ENCODE peak calls at places on chromosomes 12 and 14, in four cellular contexts. W is right cardiac atrium, Y is heart left ventricle, O is cardiac muscle cell. L is an unnamed sample. For H3K9me3, the result is how much of the 10 kb centered on the place peaks cover.

GRCh38 chr12:76883151-76883550 is 4.3 kb upstream of the CSRP2 start:
- DNase-seq in O (peak), W (no peak), Y (no peak), L (no peak)

GRCh38 chr14:37545174-37545573 is 49.9 kb downstream of the FOXA1 start:
- DNase-seq in Y (no peak), W (no peak), O (no peak), L (no peak)

GRCh38 chr14:71438684-71439083 is 493.5 kb upstream of the RGS6 start:
- DNase-seq in Y (no peak), O (peak), W (no peak), L (peak)

GRCh38 chr12:87556985-87557384 is 472.2 kb downstream of the C12orf50 start:
- DNase-seq in Y (no peak), O (no peak), W (no peak), L (no peak)

GRCh38 chr12:92535961-92536360 is 166.8 kb upstream of the PLEKHG7 start:
- DNase-seq in O (no peak), W (no peak), Y (no peak), L (no peak)

GRCh38 chr14:58133739-58134138 is 18.3 kb downstream of the ARMH4 start:
- DNase-seq in Y (no peak), O (peak), W (no peak), L (no peak)

GRCh38 chr12:27233814-27234213 is 10.3 kb upstream of the STK38L start:
- DNase-seq in W (no peak), O (no peak), Y (no peak), L (no peak)

GRCh38 chr14:61472801-61473376 is 151.5 kb downstream of the PRKCH start:
- DNase-seq in Y (no peak), O (peak), W (no peak), L (no peak)

GRCh38 chr12:10331642-10332239 is 24.1 kb downstream of the KLRD1 start:
- DNase-seq in W (no peak), O (peak), Y (no peak), L (peak)

GRCh38 chr12:31117203-31118011 is 43.7 kb downstream of the DDX11 start:
- DNase-seq in W (peak), Y (no peak), O (peak), L (peak)

GRCh38 chr12:28108599-28108998 is 81.7 kb upstream of the CCDC91 start:
- DNase-seq in Y (no peak), O (peak), W (no peak), L (no peak)

GRCh38 chr12:15644700-15645099 is 144.5 kb downstream of the EPS8 start:
- DNase-seq in O (no peak), W (no peak), Y (no peak), L (no peak)

GRCh38 chr12:19642305-19642704 is 203.0 kb downstream of the AEBP2 start:
- DNase-seq in Y (no peak), W (no peak), O (no peak), L (peak)

GRCh38 chr12:19031032-19031431 is 98.5 kb upstream of the PLEKHA5 start:
- DNase-seq in Y (no peak), O (peak), W (no peak), L (peak)

GRCh38 chr12:6724409-6724797 is 557 bp downstream of the COPS7A start:
- DNase-seq in W (no peak), O (no peak), Y (no peak), L (no peak)

GRCh38 chr12:64105026-64105425 is 117.1 kb downstream of the KICS2 start:
- DNase-seq in W (no peak), Y (no peak), O (no peak), L (no peak)

GRCh38 chr14:62029569-62029924 is 267.3 kb downstream of the SNAPC1 start:
- DNase-seq in Y (no peak), W (no peak), O (no peak), L (no peak)

GRCh38 chr12:110862331-110862730 is 15.5 kb downstream of the CCDC63 start:
- DNase-seq in Y (no peak), O (no peak), W (no peak), L (no peak)

GRCh38 chr12:113879658-113880057 is 86.5 kb downstream of the RBM19 start:
- DNase-seq in W (no peak), O (no peak), Y (no peak), L (no peak)
- H3K27ac ChIP-seq in W (no peak), O (no peak), Y (no peak), L (no peak)

DNA sequence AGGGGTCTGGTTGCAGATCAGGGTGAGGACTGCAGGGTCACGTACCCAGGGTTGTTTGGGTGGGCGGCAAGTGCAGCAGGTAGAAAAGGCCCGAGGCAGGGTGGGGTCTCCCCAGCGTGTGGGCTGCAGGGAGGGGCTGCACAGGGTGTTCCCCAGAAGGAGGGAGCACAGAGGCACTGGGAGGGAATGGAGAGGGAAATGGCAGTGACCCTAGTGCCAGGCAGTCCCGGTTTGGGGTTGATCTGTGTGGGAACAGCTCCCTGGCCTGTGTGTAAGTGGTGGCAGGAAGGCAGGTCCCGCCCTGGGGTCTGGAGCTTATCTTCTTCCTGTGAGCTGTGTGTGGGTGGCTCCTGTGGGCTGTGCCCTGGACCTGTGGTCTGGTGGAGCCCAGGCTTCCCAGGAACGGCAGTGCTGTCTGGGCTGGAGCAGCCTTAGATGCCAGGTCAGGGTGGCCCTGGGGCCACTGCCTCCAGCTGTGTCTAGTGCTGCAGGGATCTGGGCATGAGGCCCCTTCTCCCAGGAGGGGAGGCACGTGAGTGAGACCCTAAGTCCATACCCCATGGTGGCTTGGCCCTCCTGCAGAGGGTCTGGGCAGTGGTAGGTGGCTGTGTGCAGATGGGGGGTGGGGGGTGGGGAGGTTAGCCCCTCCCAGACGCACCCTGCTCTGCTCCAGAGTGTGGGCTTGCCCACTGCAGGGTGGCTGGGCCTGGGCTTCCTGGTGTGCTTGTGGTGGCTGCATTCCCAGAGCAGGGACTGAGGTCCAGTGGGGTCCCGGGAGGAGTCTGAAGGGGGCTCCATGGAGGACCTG is 363.5 kb downstream of the TMEM121 start:
- DNase-seq in Y (peak), O (no peak), W (peak), L (no peak)
- H3K9me3 ChIP-seq in Y (under half), O (under half), W (under half), L (under half)

GRCh38 chr14:94591073-94591472 is 9.8 kb downstream of the SERPINA5 start:
- DNase-seq in Y (no peak), O (no peak), W (no peak), L (no peak)

GRCh38 chr14:94593376-94593748 is 12.1 kb downstream of the SERPINA5 start:
- DNase-seq in W (no peak), O (no peak), Y (no peak), L (no peak)

GRCh38 chr14:94591871-94592270 is 10.6 kb downstream of the SERPINA5 start:
- DNase-seq in Y (no peak), W (no peak), O (no peak), L (no peak)

GRCh38 chr14:94593749-94594431 is 12.7 kb downstream of the SERPINA5 start:
- DNase-seq in O (no peak), Y (no peak), W (no peak), L (no peak)

GRCh38 chr14:94592457-94592856 is 11.2 kb downstream of the SERPINA5 start:
- DNase-seq in W (no peak), Y (no peak), O (no peak), L (no peak)
- H3K27ac ChIP-seq in W (no peak), Y (no peak), O (no peak), L (no peak)

GRCh38 chr14:55936691-55937090 is 181.5 kb upstream of the PELI2 start:
- DNase-seq in O (peak), W (no peak), Y (no peak), L (no peak)
- H3K9me3 ChIP-seq in O (under half), W (under half), Y (under half), L (under half)

DNA sequence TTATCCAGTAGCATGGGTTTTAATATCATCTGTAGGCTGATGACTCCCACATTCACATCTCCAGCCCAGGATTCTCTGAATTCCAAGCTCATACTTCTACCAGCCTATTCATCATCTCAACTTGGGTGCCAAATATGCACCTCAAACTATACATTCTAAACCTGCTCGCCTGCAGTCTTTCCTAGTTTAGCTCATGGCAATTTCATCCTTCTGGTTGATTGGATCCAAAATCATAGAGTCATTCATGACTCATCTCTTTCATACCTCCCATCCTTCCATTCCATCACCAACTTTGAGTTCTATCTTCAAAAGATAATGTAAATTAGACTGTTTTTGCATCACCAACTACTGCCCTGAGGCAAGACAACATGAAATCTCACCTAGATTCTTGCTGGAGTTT is 99.7 kb upstream of the EGLN3 start:
- DNase-seq in O (no peak), Y (no peak), W (no peak), L (no peak)
- H3K27ac ChIP-seq in O (no peak), Y (no peak), W (no peak), L (no peak)

DNA sequence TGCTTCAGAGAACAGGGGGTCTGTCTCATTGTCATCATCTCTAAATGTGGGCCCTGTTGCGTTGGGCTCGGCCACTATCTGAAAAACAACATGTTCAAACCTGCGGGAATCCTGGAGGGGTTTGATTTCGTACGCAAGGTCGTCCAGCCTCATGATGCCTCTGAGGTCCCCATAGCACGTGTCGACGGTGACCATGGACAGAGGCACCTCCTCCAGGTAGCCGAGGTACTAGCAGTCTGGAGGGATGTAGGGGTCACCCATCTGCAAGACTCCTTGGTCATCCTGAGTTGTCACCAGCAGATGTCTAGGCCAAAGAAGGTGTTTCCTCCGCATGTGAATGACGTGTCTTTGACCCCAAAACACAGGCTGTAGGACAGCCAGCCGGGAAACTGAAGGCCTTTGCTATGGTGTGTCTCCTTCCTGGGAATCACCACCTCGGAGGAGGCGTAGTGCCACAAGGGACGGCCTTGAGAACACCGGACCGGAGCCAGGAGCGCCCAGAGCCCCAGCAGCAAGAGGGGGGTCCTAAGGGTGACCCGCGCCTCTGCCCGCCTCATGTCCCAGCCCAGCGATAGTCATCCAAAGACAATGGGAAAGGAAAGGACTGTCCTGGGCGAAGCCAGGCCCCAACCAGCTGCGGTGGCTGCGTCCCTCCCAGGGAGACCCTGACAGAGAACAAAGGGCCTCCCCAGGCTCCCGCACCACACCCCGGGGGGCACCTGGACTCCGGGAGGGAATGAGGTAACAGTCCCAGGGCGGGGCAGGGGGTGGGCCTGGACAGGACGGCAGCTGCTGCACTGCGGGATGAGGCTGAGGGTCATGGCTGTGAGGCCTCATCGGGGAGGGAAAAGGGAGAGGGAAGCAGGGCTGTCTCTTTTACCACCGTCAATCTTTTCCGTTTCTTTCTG is 445.5 kb downstream of the TMEM121 start:
- DNase-seq in O (no peak), Y (no peak), W (no peak), L (no peak)
- H3K9me3 ChIP-seq in O (under half), Y (under half), W (under half), L (under half)

DNA sequence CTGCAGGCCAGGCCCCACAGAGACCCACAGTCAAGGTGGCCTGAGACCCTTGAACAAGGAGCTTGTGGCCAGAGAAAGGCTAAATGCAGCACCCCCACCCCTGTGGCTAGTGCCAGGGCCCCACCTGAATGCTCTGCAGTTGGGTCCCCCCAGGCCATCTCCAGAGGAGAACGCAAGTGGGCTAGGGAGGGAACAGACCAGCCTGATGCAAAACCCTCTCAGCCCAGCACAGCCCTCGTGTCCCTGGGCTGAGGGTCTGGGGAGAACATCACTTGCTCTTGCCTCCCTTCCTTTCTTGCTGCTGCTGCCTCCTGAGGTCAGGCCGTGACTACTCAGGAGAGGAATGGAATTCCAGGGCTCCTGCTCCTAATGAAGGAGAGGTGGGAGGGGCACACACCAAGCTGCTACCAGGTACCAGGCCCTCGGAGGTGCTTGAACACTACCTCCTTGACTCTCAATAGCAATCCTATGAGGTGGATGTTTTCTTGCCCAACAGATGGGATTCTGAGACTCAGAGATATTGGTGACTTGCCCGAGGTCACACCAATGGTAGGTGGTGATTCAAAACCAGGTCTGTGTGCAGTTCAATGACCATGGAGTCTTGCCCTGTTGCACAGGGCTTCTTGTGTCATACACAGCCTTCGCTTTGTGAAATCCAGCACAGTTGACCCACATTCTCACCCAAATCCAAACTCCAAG is 45.5 kb downstream of the PSMA6 start:
- DNase-seq in Y (no peak), W (no peak), O (no peak), L (no peak)
- H3K27ac ChIP-seq in Y (peak), W (peak), O (no peak), L (no peak)

DNA sequence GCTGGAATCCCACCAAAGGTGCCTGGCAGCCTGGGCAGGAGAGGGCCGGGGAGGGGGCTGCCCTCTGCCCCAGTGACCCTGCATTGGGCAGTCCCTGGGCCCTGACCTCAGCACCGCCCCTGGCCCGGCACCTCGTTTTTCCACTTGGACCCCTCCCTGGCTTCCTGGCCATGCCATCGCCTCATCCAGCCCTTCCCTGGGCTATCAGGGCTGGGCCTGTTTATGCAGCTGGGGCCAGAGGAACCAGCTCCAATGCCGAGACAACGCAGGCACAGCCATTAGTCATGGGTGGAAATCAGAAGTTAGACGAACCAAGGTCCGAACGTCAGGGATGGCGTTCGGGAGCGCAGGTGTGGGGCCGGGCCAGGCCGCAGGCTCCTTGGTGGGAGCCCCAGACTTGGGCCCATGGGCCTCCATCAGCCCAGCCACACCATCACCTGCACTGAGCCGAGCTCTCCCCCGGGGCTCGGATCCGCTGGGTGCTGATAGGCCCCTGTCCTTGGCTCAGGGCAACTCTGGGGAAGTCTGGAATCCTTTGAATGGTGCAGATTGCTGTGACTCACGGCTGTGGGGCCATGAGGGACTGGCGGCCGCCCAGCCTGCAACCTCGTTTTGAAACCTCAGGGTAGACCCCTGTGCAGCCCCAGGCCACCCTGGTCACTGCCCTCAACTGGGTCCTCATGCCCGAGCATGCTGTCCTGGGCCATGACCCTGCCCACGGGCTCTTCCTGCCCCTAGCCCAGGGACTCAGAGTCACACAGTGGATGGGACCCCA is 169.4 kb downstream of the KIF26A start:
- DNase-seq in Y (no peak), W (peak), O (no peak), L (no peak)
- H3K9me3 ChIP-seq in Y (under half), W (under half), O (under half), L (under half)

DNA sequence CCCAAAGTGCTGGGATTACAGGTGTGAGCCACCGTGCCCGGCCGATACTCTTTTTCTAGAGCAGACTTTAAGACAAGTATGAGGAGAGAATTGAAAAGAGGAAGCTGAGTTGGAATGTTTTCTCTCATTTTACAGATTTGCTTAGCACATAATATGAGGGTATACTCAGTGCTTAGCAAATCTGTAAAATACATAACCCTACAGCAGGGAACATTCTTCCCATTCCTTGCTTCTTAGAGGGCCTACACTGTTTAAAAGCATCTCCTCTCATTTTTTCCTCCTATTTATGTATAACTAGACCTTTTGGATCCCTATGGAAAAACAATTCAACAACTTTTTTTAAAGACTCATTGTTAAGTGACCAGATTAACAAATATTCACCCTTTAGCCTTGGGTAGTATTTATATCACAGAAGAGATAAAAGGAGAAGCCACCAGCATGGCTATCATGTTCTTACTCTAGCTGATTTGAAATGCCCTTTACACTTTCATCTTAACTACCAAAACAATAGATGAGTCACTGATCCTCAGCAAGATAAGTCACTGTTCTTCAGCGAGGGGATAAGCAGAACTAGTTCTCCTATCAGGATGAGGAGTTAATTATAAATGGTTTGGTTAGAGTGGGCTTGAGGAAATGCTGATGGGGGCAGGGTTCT is 23.7 kb upstream of the ANO6 start:
- DNase-seq in O (peak), Y (no peak), W (no peak), L (peak)
- H3K27ac ChIP-seq in O (peak), Y (peak), W (no peak), L (no peak)